ENCODE peak calls at places on chromosomes 1 and 21, in eight cellular contexts. M is cardiac fibroblast; U is central memory CD4-positive, alpha-beta T cell; P is tibial artery; Y is cardiac septum; T is 8988T; F is RKO; G is mucosa of descending colon. Q is an unnamed sample.

GRCh38 chr1:54339126-54339525 is 67.1 kb downstream of the SSBP3 start:
- DNase-seq in M (no peak), U (no peak), P (no peak), Y (no peak), T (no peak), F (no peak), G (no peak), Q (no peak)

GRCh38 chr1:13804240-13804633 is 104.2 kb downstream of the PRDM2 start:
- DNase-seq in M (no peak), U (no peak), P (no peak), Y (no peak), T (no peak), F (no peak), G (no peak), Q (no peak)

GRCh38 chr1:180555411-180555810 is 3.4 kb upstream of the OVAAL start:
- DNase-seq in M (no peak), U (no peak), P (no peak), Y (no peak), T (no peak), F (no peak), G (no peak), Q (no peak)

GRCh38 chr1:64295136-64295535 is 91.7 kb downstream of the UBE2U start:
- DNase-seq in M (no peak), U (no peak), P (no peak), Y (no peak), T (no peak), F (no peak), G (no peak), Q (no peak)

GRCh38 chr1:157806431-157807149 is 13.3 kb downstream of the FCRL1 start:
- DNase-seq in M (no peak), U (no peak), P (no peak), Y (no peak), T (no peak), F (no peak), G (no peak), Q (no peak)

GRCh38 chr21:36073181-36073580 is 3.4 kb downstream of the CBR1 start:
- DNase-seq in M (no peak), U (no peak), P (no peak), Y (no peak), T (no peak), F (no peak), G (no peak), Q (no peak)

GRCh38 chr1:234217316-234217840 is 155.9 kb upstream of the COA6 start:
- DNase-seq in M (no peak), U (no peak), P (no peak), Y (no peak), T (no peak), F (no peak), G (no peak), Q (no peak)

GRCh38 chr21:22145555-22145954 is 1147.3 kb downstream of the NCAM2 start:
- DNase-seq in M (no peak), U (no peak), P (no peak), Y (no peak), T (no peak), F (no peak), G (no peak), Q (no peak)

GRCh38 chr21:25402134-25402957 is 204.9 kb downstream of the MRPL39 start:
- DNase-seq in M (no peak), U (no peak), P (no peak), Y (no peak), T (no peak), F (no peak), G (no peak), Q (no peak)

GRCh38 chr21:21137986-21138385 is 139.8 kb downstream of the NCAM2 start:
- DNase-seq in M (peak), U (no peak), P (no peak), Y (no peak), T (no peak), F (no peak), G (no peak), Q (no peak)

GRCh38 chr1:155082941-155083541 is 4.4 kb downstream of the EFNA3 start:
- DNase-seq in M (no peak), U (no peak), P (no peak), Y (no peak), T (no peak), F (no peak), G (peak), Q (no peak)

GRCh38 chr1:54944610-54945392 is 35.6 kb upstream of the TMEM61 start:
- DNase-seq in M (peak), U (peak), P (peak), Y (peak), T (peak), F (peak), G (peak), Q (peak)

GRCh38 chr1:168466703-168467081 is 77.1 kb downstream of the XCL2 start:
- DNase-seq in M (no peak), U (no peak), P (no peak), Y (no peak), T (no peak), F (no peak), G (no peak), Q (no peak)

GRCh38 chr1:228278432-228278941 is 70.6 kb downstream of the OBSCN start:
- DNase-seq in M (no peak), U (no peak), P (no peak), Y (peak), T (no peak), F (no peak), G (no peak), Q (no peak)

GRCh38 chr1:38062361-38063288 is 16.0 kb upstream of the POU3F1 start:
- DNase-seq in M (no peak), U (no peak), P (no peak), Y (no peak), T (no peak), F (no peak), G (no peak), Q (no peak)

GRCh38 chr1:36034692-36035091 is 49.2 kb upstream of the TEKT2 start:
- DNase-seq in M (peak), U (no peak), P (no peak), Y (no peak), T (no peak), F (peak), G (no peak), Q (peak)

GRCh38 chr1:31905681-31906080 is 32.5 kb downstream of the PTP4A2 start:
- DNase-seq in M (no peak), U (no peak), P (no peak), Y (no peak), T (no peak), F (no peak), G (no peak), Q (no peak)

GRCh38 chr1:77639557-77640069 is 42.8 kb downstream of the ZZZ3 start:
- DNase-seq in M (no peak), U (no peak), P (no peak), Y (no peak), T (no peak), F (no peak), G (no peak), Q (no peak)

GRCh38 chr1:210328746-210329488 is at the start of gene HHAT:
- DNase-seq in M (peak), U (peak), P (peak), Y (peak), T (peak), F (peak), G (peak), Q (peak)

GRCh38 chr1:198677027-198677426 is 38.2 kb downstream of the PTPRC start:
- DNase-seq in M (no peak), U (no peak), P (no peak), Y (no peak), T (no peak), F (no peak), G (no peak), Q (no peak)

GRCh38 chr1:110630770-110631663 is 24.9 kb upstream of the KCNA2 start:
- DNase-seq in M (peak), U (peak), P (peak), Y (peak), T (peak), F (peak), G (peak), Q (peak)

GRCh38 chr21:29904359-29905282 is 35.2 kb downstream of the GRIK1 start:
- DNase-seq in M (no peak), U (no peak), P (no peak), Y (no peak), T (no peak), F (peak), G (no peak), Q (no peak)